ENCODE peak calls at places on chromosomes 6 and 20, in nine cellular contexts. A is thoracic aorta, T is lower lobe of right lung, E is heart right ventricle, O is dorsolateral prefrontal cortex, F is uterus, S is heart left ventricle, K is cardiac fibroblast, D is MM.1S. N is an unnamed sample.
A peak's percentile ranks its signal among the peaks of the same experiment; 100 is the strongest.

GRCh38 chr6:34143884-34144580 is 1.9 kb downstream of the GRM4 start:
- DNase-seq in K (no peak), O (no peak), F (no peak), S (no peak), E (no peak), T (no peak), D (no peak), A (no peak), N (no peak)

GRCh38 chr20:23873370-23874015 is 6.1 kb downstream of the CST5 start:
- DNase-seq in O (no peak), D (no peak), T (no peak), A (no peak), K (no peak), F (no peak), S (no peak), E (no peak), N (no peak)

GRCh38 chr6:105184921-105185320 is 5.1 kb upstream of the POPDC3 start:
- DNase-seq in T (no peak), K (peak; percentile 81), S (no peak), A (no peak), O (no peak), D (no peak), F (no peak), E (no peak), N (no peak)

GRCh38 chr20:16388731-16389130 is 184.5 kb downstream of the KIF16B start:
- DNase-seq in D (no peak), A (no peak), S (no peak), T (no peak), K (no peak), E (no peak), O (no peak), F (no peak), N (no peak)

GRCh38 chr20:23641936-23642751 is 4.4 kb upstream of the CST3 start:
- DNase-seq in F (no peak), S (no peak), D (no peak), O (no peak), K (peak; percentile 84), A (no peak), E (no peak), T (no peak), N (no peak)

GRCh38 chr20:20321917-20322316 is 46.0 kb upstream of the INSM1 start:
- DNase-seq in D (no peak), A (no peak), S (no peak), K (no peak), F (no peak), O (no peak), T (no peak), E (no peak), N (no peak)

GRCh38 chr20:45890077-45890996 is 671 bp downstream of the NEURL2 start:
- DNase-seq in A (peak; percentile 63), T (peak; percentile 88), F (peak; percentile 85), S (peak; percentile 88), O (peak; percentile 58), E (peak; percentile 81), K (peak; percentile 87), D (no peak), N (no peak)

GRCh38 chr6:16803294-16804006 is 42.2 kb upstream of the ATXN1 start:
- DNase-seq in S (peak; percentile 65), E (peak; percentile 34), T (no peak), A (no peak), D (no peak), O (peak; percentile 34), K (peak; percentile 74), F (peak; percentile 73), N (no peak)

DNA sequence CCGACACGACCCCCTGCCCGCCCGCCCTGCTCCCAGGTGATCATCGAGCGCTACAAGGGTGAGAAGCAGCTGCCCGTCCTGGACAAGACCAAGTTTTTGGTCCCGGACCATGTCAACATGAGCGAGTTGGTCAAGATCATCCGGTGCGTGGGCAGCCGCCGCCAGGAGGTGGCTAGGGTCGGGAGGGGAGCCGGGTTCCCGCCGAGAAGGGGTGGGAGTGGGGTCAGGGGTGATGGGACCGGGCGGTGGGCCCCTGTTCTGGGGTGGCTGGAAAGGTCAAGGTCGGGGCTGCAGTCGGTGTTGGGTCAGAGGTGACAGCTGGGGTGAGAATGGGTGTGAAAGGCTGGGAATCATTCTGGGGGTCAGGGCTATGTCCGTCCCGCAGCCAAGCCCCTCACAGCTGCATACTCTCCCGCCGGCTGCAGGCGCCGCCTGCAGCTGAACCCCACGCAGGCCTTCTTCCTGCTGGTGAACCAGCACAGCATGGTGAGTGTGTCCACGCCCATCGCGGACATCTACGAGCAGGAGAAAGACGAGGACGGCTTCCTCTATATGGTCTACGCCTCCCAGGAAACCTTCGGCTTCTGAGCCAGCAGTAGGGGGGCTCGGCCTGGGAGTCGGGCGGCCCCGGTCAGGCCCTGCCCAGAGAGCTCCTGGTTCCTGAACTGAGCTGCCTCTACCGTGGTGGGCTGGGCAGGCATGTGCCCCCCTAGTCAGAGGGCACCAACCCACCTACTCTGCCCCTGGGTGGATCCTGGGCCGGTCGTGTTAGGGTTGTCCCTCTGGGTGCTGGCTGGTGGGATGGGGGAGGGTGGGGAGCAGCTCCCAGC is 1.0 kb downstream of the MAP1LC3A start:
- DNase-seq in O (no peak), A (no peak), D (no peak), S (peak; percentile 51), F (peak; percentile 45), T (no peak), K (peak; percentile 30), E (peak; percentile 39), N (no peak)
- H3K4me3 ChIP-seq in O (peak overlapping the region; percentile 81), A (peak overlapping the region; percentile 90), D (no peak overlapping the region), S (peak overlapping the region; percentile 67), F (peak overlapping the region; percentile 83), T (peak overlapping the region; percentile 70), K (peak overlapping the region; percentile 68), E (peak overlapping the region; percentile 63), N (no peak overlapping the region)

DNA sequence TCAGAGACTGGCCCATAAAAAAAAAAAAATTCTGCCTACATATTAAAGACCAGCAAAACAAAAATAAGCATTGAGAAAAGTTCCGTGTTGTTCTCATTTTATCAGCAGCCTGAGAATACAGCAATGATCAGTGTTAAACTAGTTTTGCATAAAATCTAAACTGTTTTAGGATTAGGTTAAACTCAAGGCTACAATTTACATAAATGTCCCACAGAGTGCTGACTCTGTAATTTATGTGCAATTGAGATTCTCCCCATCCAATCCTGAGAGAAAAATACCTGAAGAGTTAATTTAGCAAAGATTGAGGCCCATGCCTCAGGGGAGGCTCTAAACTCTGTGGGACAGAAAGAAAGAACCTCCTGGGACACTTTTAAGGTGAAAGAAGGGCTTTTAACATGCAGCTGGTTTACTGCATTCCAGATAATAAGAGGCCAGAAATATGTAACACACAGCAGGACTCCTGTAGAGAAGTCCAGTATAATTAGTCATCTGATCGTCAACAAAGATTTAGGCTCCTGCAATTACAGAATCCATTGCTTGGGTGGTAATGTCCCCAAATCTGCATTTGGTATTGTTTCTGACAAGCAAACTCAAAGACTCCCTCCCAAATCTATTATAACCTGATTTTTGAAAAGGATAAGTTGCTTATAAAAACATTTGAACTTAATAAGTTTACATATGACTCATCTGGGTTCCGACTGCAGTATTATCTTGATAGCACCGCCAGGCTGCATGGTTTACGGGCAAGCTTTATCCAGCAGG is 397.1 kb upstream of the ARID1B start:
- DNase-seq in D (no peak), A (no peak), O (no peak), F (no peak), T (no peak), E (no peak), K (peak; percentile 6), S (no peak), N (no peak)
- TF ChIP-seq CTCF in D (no peak), A (no peak), O (no peak), F (no peak), T (no peak), E (no peak), K (no peak), S (no peak), N (no peak)

DNA sequence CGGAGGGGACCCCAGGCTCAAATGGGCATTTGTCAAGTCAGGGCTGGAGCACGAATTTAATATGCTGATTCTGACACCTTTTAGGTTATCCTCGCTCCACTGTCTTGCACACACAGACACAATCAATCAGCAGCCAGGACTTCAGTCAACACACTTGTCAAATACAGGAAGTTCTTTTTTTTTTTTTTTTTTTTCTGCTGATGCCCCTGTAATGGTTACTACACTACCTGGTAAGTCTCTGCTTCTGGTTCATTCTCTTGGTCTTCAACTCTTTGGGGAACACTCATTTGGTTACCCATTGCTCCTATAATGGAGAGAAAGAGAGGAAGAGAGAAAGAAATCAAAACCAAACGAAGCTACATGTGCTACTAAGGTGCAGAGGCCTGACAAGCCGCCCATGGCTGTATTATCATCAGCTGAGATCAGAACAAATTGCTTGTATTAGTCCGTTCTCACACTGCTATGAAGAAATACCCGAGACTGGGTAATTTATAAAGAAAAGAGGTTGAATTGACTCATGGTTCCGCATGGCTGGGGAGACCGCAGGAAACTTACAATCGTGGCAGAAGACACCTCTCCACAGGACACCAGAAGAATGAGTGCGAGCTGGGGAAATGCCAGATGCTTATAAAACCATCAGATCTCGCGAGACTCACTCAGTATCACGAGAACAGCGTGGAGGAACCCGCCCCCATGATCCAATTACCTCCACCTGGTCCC is 11.8 kb downstream of the BCAS1 start:
- DNase-seq in K (no peak), F (no peak), E (no peak), D (no peak), A (no peak), T (no peak), O (no peak), S (no peak), N (peak; percentile 49)
- H3K4me3 ChIP-seq in K (no peak overlapping the region), F (no peak overlapping the region), E (no peak overlapping the region), D (no peak overlapping the region), A (no peak overlapping the region), T (no peak overlapping the region), O (no peak overlapping the region), S (no peak overlapping the region), N (no peak overlapping the region)

GRCh38 chr20:2558581-2559301 is 22.4 kb downstream of the TMC2 start:
- DNase-seq in T (no peak), S (no peak), A (no peak), F (peak; percentile 34), K (peak; percentile 18), E (no peak), D (no peak), O (no peak), N (no peak)

GRCh38 chr20:2557873-2558580 is 21.7 kb downstream of the TMC2 start:
- DNase-seq in D (no peak), A (no peak), O (no peak), K (no peak), S (no peak), E (no peak), T (no peak), F (no peak), N (no peak)

GRCh38 chr20:2559641-2560040 is 23.3 kb downstream of the TMC2 start:
- DNase-seq in K (no peak), T (no peak), F (no peak), S (no peak), O (no peak), E (no peak), D (no peak), A (no peak), N (no peak)

GRCh38 chr20:2563116-2563515 is 26.7 kb downstream of the TMC2 start:
- DNase-seq in D (no peak), O (no peak), S (no peak), F (no peak), E (no peak), A (no peak), K (no peak), T (no peak), N (no peak)
- TF ChIP-seq CTCF in D (no peak), O (no peak), S (no peak), F (no peak), E (no peak), A (no peak), K (no peak), T (no peak), N (no peak)